ENCODE peak calls at places on chromosomes 1 and 21, in ten cellular contexts. T is pancreas, G is iris pigment epithelial cell, A is HFF-Myc, U is endothelial cell, K is cardiac fibroblast, X is HS-27A, I is ELR, C is T-helper 1 cell, V is H1. J is an unnamed sample.

GRCh38 chr1:151399890-151400235 is 490 bp downstream of the PSMB4 start:
- DNase-seq in T (no peak), G (peak), A (no peak), U (peak), K (peak), X (no peak), I (peak), C (peak), V (no peak), J (no peak)

GRCh38 chr1:183989078-183989577 is 48.4 kb downstream of the COLGALT2 start:
- DNase-seq in T (no peak), G (peak), A (peak), U (no peak), K (peak), X (no peak), I (peak), C (peak), V (no peak), J (no peak)

GRCh38 chr21:42120056-42120903 is 49.2 kb downstream of the UMODL1 start:
- DNase-seq in T (no peak), G (no peak), A (no peak), U (no peak), K (no peak), X (no peak), I (no peak), C (no peak), V (no peak), J (no peak)

GRCh38 chr1:204941415-204942338 is 71.0 kb downstream of the NFASC start:
- DNase-seq in T (peak), G (peak), A (peak), U (peak), K (peak), X (peak), I (peak), C (peak), V (peak), J (no peak)

GRCh38 chr1:55140546-55140983 is 74.6 kb downstream of the USP24 start:
- DNase-seq in T (peak), G (peak), A (peak), U (peak), K (peak), X (peak), I (peak), C (peak), V (peak), J (peak)

GRCh38 chr1:110875216-110875731 is 2.3 kb downstream of the CD53 start:
- DNase-seq in T (no peak), G (no peak), A (no peak), U (no peak), K (peak), X (no peak), I (no peak), C (peak), V (no peak), J (no peak)

GRCh38 chr1:219963432-219963831 is 35.1 kb upstream of the SLC30A10 start:
- DNase-seq in T (peak), G (no peak), A (no peak), U (no peak), K (no peak), X (no peak), I (no peak), C (no peak), V (no peak), J (no peak)

GRCh38 chr1:154208677-154209390 is 2.7 kb upstream of the CFAP141 start:
- DNase-seq in T (no peak), G (no peak), A (no peak), U (no peak), K (no peak), X (no peak), I (no peak), C (no peak), V (no peak), J (no peak)

GRCh38 chr1:15260418-15261154 is 13.6 kb downstream of the FHAD1 start:
- DNase-seq in T (no peak), G (peak), A (no peak), U (no peak), K (peak), X (no peak), I (peak), C (no peak), V (peak), J (no peak)